ENCODE peak calls at places on chromosomes 7 and 10, in seven cellular contexts. L is GM23338, S is SK-N-SH, U is stomach, Z is HL-60, V is esophagus muscularis mucosa, T is breast epithelium. H is an unnamed sample.
A peak's percentile ranks its signal among the peaks of the same experiment; 100 is the strongest.

GRCh38 chr7:77565917-77566316 is 28.8 kb downstream of the PTPN12 start:
- DNase-seq in L (no peak), S (no peak), U (no peak), Z (peak; percentile 71), V (no peak), T (no peak), H (no peak)

GRCh38 chr7:70017371-70017770 is 419.1 kb downstream of the AUTS2 start:
- DNase-seq in L (no peak), S (no peak), U (no peak), Z (no peak), V (no peak), T (no peak), H (no peak)

GRCh38 chr7:15720849-15721471 is 34.5 kb upstream of the MEOX2 start:
- DNase-seq in L (peak; percentile 55), S (peak; percentile 5), U (no peak), Z (no peak), V (no peak), T (no peak), H (no peak)

GRCh38 chr10:112332509-112333228 is 41.2 kb upstream of the ACSL5 start:
- DNase-seq in L (no peak), S (no peak), U (peak; percentile 68), Z (no peak), V (no peak), T (no peak), H (no peak)

GRCh38 chr10:116099031-116099430 is 174.0 kb downstream of the GFRA1 start:
- DNase-seq in L (no peak), S (no peak), U (no peak), Z (no peak), V (no peak), T (no peak), H (no peak)

GRCh38 chr7:116952640-116953371 is 495 bp upstream of the ST7 start:
- DNase-seq in L (peak; percentile 69), S (peak; percentile 54), U (peak; percentile 73), Z (peak; percentile 16), V (no peak), T (peak; percentile 34), H (no peak)

GRCh38 chr10:68179016-68179415 is 52.9 kb downstream of the ATOH7 start:
- DNase-seq in L (no peak), S (no peak), U (no peak), Z (no peak), V (no peak), T (no peak), H (no peak)

GRCh38 chr7:126535176-126535575 is 717.6 kb downstream of the GRM8 start:
- DNase-seq in L (no peak), S (no peak), U (no peak), Z (no peak), V (no peak), T (no peak), H (no peak)

GRCh38 chr7:143434660-143435059 is 8.6 kb upstream of the TAS2R60 start:
- DNase-seq in L (no peak), S (no peak), U (no peak), Z (no peak), V (no peak), T (peak; percentile 72), H (no peak)

GRCh38 chr10:30154126-30154525 is 94.7 kb upstream of the JCAD start:
- DNase-seq in L (no peak), S (no peak), U (no peak), Z (no peak), V (no peak), T (no peak), H (no peak)

GRCh38 chr10:61635946-61636345 is 26.8 kb upstream of the CABCOCO1 start:
- DNase-seq in L (no peak), S (no peak), U (no peak), Z (no peak), V (no peak), T (no peak), H (no peak)

GRCh38 chr10:31071232-31071999 is 39.8 kb upstream of the ZNF438 start:
- DNase-seq in L (no peak), S (no peak), U (no peak), Z (no peak), V (no peak), T (no peak), H (no peak)

GRCh38 chr7:92707435-92707834 is 117.2 kb upstream of the FAM133B start:
- DNase-seq in L (no peak), S (no peak), U (peak; percentile 42), Z (no peak), V (no peak), T (no peak), H (no peak)

GRCh38 chr7:1193593-1194424 is 33.8 kb upstream of the ZFAND2A start:
- DNase-seq in L (peak; percentile 75), S (peak; percentile 90), U (peak; percentile 65), Z (peak; percentile 49), V (no peak), T (no peak), H (no peak)

GRCh38 chr10:103612462-103613365 is 119.2 kb downstream of the NEURL1 start:
- DNase-seq in L (no peak), S (no peak), U (no peak), Z (no peak), V (no peak), T (no peak), H (no peak)

GRCh38 chr7:28686418-28686800 is 271.7 kb downstream of the TRIL start:
- DNase-seq in L (peak; percentile 89), S (peak; percentile 49), U (no peak), Z (no peak), V (no peak), T (no peak), H (no peak)

GRCh38 chr10:91604936-91605534 is 27.8 kb downstream of the PPP1R3C start:
- DNase-seq in L (no peak), S (no peak), U (no peak), Z (no peak), V (no peak), T (no peak), H (no peak)

DNA sequence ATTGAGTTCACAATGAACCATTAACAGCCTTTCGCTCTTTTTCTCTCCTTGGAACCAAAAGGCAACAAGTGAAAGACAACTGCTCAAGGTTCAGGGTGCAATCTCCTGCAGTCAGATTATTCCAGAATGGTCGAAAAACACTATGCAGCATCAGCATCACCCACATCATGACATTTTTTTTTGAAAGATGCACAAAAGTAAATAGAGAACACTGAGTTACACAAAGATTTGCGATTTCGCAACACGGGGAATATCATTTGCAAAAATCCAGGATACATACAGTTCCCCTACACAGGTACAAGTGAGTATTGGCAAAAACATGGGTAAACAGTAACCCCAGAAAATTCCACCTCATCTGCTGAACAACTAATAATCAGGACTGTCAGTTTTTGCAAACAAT is 611.5 kb downstream of the KCNMA1 start:
- DNase-seq in L (no peak), S (no peak), U (no peak), Z (no peak), V (no peak), T (no peak), H (no peak)
- H3K27me3 ChIP-seq in L (no peaks in the 10 kb centered on the region), S (no peaks in the 10 kb centered on the region), U (no peaks in the 10 kb centered on the region), Z (no peaks in the 10 kb centered on the region), V (no peaks in the 10 kb centered on the region), T (no peaks in the 10 kb centered on the region), H (no peaks in the 10 kb centered on the region)

DNA sequence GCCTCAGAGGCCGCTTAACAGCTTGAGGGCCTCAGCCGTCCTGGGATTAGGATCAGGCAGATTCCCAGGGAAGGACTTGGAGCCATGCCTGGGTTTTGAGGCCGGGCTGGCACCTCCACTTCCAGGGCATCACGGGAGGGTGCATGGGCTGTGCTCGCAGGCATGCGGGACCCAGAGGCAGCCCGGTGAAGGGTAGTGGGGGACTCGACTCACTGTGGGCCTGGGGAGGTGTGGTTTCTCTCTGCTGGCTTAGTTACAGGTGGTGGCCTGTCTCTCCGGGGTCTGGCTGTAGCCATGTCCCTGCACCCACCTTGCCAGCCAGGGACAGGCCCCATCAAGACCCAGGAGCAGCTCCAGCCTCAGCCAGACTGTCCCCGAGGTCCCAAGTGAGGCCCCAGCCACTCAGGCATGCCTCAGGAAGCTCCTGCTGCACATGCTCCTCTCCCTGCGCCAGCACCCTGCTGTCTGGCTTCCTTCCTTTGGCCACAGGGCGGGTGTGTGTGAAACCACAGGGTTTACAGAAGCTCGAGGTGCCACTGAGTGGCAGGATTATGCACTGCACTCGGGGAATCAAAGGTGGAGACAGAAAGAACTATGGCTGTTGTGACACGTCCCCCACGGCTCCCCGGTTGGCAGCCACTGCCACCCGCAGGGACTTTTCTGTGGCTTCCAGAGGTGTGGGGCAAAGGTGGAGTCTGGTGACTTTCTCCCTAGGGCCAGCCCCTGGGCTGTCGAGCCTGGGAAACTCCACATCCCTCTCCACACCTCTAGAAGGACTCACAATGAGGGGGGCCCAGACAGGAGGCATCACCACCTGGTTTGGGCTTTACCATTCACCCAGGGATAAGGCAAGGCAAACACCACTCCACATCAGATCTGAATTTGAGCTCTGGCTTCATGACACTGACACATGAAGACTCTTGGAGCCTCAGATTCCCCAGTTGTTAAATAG is 19.7 kb downstream of the GOLGA7B start:
- DNase-seq in L (peak; percentile 88), S (peak; percentile 93), U (peak; percentile 87), Z (peak; percentile 61), V (no peak), T (peak; percentile 93), H (peak; percentile 90)
- TF ChIP-seq POLR2AphosphoS5 in L (no peak), S (no peak), U (peak; percentile 8), Z (peak; percentile 42), V (no peak), T (no peak), H (peak; percentile 46)

DNA sequence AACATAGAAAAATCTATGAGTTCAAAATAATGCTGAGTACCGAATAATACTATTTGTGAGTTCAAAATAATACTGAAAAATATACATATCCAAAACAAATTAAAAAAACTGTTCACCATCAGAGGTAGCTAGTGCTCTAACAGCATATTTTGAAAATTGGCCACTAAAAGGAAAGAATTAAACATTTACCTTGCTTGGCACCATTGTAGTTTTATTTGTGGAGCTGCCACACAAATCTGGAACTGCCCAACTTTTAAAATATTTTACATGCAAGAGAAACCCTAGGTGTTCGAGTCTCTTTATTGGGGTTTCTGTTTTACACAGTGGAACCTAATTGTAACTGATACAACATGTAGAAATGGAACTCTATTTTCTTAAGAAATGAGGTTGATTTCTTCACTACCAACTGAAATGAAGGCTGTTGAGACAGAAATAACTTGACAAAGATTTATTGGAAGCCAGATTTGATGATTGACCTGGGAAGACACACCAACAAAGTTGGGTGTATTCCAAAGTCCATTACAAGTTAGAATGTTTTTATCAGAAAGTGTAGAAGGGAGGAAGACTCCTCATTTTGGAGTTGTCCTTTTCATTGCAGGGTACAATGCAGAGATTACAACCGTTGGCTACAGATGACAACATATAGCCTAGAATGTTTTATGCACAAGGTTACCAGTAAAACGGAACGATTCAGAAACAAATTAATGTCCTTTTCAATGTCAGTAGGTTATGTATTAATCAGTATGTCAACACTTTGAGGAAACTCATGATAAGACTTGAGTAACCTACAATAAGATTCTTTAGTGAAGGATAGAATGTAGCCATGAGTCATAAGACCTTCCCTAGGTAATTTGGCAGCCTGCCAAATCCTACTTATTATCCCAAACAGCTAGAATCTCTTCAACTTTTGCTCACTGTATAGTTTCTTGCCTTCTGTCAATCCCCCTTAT is 73.8 kb upstream of the PAPSS2 start:
- DNase-seq in L (no peak), S (no peak), U (peak; percentile 37), Z (no peak), V (no peak), T (no peak), H (no peak)
- H3K4me3 ChIP-seq in L (no peak overlapping the region), S (no peak overlapping the region), U (no peak overlapping the region), Z (no peak overlapping the region), V (no peak overlapping the region), T (no peak overlapping the region), H (no peak overlapping the region)

DNA sequence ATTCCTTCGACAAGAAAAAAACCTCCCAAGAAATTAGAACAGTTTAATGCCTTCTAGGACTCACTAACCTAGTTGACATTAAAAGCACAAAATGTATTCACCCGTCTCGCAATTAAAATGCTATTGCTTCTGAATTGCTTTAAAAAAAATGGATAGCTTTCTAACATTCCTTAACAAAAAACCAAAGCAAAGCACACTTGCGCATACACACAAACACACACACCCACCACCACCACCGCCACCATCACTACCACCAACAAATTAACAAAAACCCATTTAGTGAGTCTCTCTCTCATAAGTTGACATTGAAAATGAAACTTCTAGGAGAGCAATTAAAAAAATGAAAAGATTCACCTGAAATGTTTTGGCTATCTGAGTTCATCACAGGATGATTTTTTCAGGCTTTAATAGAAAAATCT is 3.9 kb upstream of the NKX2-3 start:
- DNase-seq in L (no peak), S (no peak), U (no peak), Z (no peak), V (no peak), T (no peak), H (no peak)
- H3K27me3 ChIP-seq in L (peaks cover 100% of the 10 kb centered on the region), S (peaks cover 97% of the 10 kb centered on the region), U (peaks cover 100% of the 10 kb centered on the region), Z (peaks cover 65% of the 10 kb centered on the region), V (peaks cover 93% of the 10 kb centered on the region), T (peaks cover 100% of the 10 kb centered on the region), H (peaks cover 90% of the 10 kb centered on the region)

H was measured in spleen.